ENCODE peak calls at places on chromosomes 12 and 14, in eight cellular contexts. Z is ovary, N is hepatocyte, F is BJ, Y is GM06990, C is stomach, T is mucosa of descending colon, K is pancreas. W is an unnamed sample. For H3K36me3, the result is how much of the 10 kb centered on the place peaks cover.

GRCh38 chr12:107317751-107318553 is 224.6 kb upstream of the CRY1 start:
- DNase-seq in K (peak), Z (no peak), F (peak), T (peak), Y (peak), N (peak), C (peak), W (peak)

GRCh38 chr12:53056901-53057300 is 7.0 kb downstream of the TNS2 start:
- DNase-seq in N (no peak), F (no peak), K (peak), Z (peak), Y (no peak), C (no peak), T (no peak), W (no peak)

GRCh38 chr14:52402812-52403526 is 88.9 kb downstream of the PTGER2 start:
- DNase-seq in C (no peak), Y (no peak), T (no peak), N (no peak), K (no peak), Z (no peak), F (no peak), W (no peak)

GRCh38 chr14:98186140-98186539 is 1085.9 kb downstream of the BCL11B start:
- DNase-seq in T (no peak), F (no peak), Y (no peak), K (no peak), N (no peak), Z (no peak), C (no peak), W (no peak)

GRCh38 chr14:64968167-64968566 is 4.0 kb downstream of the RAB15 start:
- DNase-seq in F (no peak), Z (no peak), C (no peak), T (no peak), N (no peak), Y (no peak), K (no peak), W (no peak)

GRCh38 chr12:4957781-4958180 is 48.1 kb downstream of the KCNA1 start:
- DNase-seq in N (no peak), K (no peak), F (no peak), Y (no peak), Z (no peak), C (no peak), T (no peak), W (no peak)

GRCh38 chr12:66288121-66288520 is 14.2 kb upstream of the HELB start:
- DNase-seq in F (no peak), C (no peak), T (no peak), Y (no peak), K (no peak), N (no peak), Z (no peak), W (no peak)

GRCh38 chr12:460301-461230 is 827 bp downstream of the B4GALNT3 start:
- DNase-seq in C (no peak), T (peak), Z (peak), N (peak), Y (peak), K (peak), F (no peak), W (no peak)

GRCh38 chr12:116975779-116976393 is 65.1 kb downstream of the FBXW8 start:
- DNase-seq in N (no peak), Z (no peak), C (no peak), K (no peak), Y (no peak), T (no peak), F (no peak), W (no peak)

GRCh38 chr14:62209287-62209899 is 447.2 kb downstream of the SNAPC1 start:
- DNase-seq in N (no peak), K (no peak), Y (no peak), F (peak), C (no peak), Z (no peak), T (no peak), W (no peak)

GRCh38 chr12:47121146-47121545 is 41.4 kb upstream of the AMIGO2 start:
- DNase-seq in T (no peak), C (no peak), N (no peak), K (no peak), Y (no peak), F (no peak), Z (no peak), W (no peak)

GRCh38 chr14:35940291-35940690 is 114.2 kb downstream of the BRMS1L start:
- DNase-seq in K (no peak), N (no peak), F (no peak), Z (no peak), T (no peak), C (no peak), Y (peak), W (no peak)

GRCh38 chr12:62933871-62934798 is 815 bp downstream of the PPM1H start:
- DNase-seq in K (peak), F (no peak), N (peak), T (peak), Y (peak), C (peak), Z (peak), W (peak)

GRCh38 chr14:35046751-35047536 is 872 bp downstream of the FAM177A1 start:
- DNase-seq in C (peak), Y (no peak), Z (no peak), F (no peak), T (peak), K (peak), N (peak), W (no peak)

GRCh38 chr14:75995372-75996041 is 9.9 kb downstream of the IFT43 start:
- DNase-seq in Z (peak), F (peak), Y (no peak), T (no peak), N (no peak), K (no peak), C (no peak), W (no peak)

GRCh38 chr14:85254718-85255117 is 275.2 kb upstream of the FLRT2 start:
- DNase-seq in K (no peak), T (no peak), N (no peak), F (no peak), C (no peak), Y (no peak), Z (no peak), W (no peak)

GRCh38 chr14:89641495-89642162 is 224.6 kb upstream of the FOXN3 start:
- DNase-seq in T (no peak), Y (peak), F (no peak), Z (no peak), C (no peak), N (peak), K (no peak), W (no peak)

GRCh38 chr14:89638888-89639287 is 221.9 kb upstream of the FOXN3 start:
- DNase-seq in F (no peak), Z (no peak), T (no peak), Y (no peak), K (no peak), N (no peak), C (no peak), W (no peak)

GRCh38 chr14:89639687-89640086 is 222.7 kb upstream of the FOXN3 start:
- DNase-seq in C (no peak), Y (no peak), K (no peak), N (no peak), F (no peak), T (no peak), Z (no peak), W (no peak)

GRCh38 chr14:89644641-89645040 is 227.6 kb upstream of the FOXN3 start:
- DNase-seq in Z (no peak), N (no peak), T (no peak), Y (no peak), C (no peak), F (no peak), K (no peak), W (no peak)

DNA sequence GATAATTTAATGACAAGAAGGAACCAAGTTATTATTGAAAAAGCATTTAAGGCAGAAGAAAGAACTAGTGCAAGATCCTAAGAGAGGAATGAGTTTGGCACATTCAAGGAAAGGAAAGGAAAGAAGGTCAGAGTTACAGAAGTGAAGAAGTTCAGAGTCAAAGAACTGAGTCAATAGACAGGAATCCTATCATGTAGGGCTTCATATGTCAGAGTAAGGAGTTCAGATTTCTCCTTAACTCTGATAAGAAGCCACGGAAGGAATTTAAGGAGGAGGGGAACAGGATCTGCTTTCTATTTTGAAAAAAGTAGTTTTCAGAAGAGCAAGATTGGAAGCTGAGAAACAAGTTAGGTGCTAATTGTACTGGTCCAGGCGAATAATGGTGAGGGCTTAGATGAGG is 223.1 kb upstream of the FOXN3 start:
- DNase-seq in K (no peak), Z (no peak), N (no peak), C (no peak), T (no peak), F (no peak), Y (no peak), W (no peak)
- H3K4me3 ChIP-seq in K (no peak), Z (no peak), N (no peak), C (no peak), T (no peak), F (no peak), Y (no peak), W (no peak)

GRCh38 chr14:103711516-103712431 is 3.5 kb downstream of the XRCC3 start:
- DNase-seq in N (no peak), T (peak), Z (peak), F (no peak), C (peak), Y (no peak), K (peak), W (no peak)
- H3K36me3 ChIP-seq in N (under half), T (under half), Z (under half), F (under half), C (under half), Y (under half), K (under half), W (under half)

GRCh38 chr12:69570000-69570516 is 15.2 kb upstream of the CCT2 start:
- DNase-seq in F (peak), N (no peak), Y (no peak), T (no peak), C (no peak), Z (no peak), K (no peak), W (no peak)

GRCh38 chr12:69563166-69563762 is 22.0 kb upstream of the CCT2 start:
- DNase-seq in Z (no peak), F (no peak), K (no peak), N (no peak), T (no peak), C (no peak), Y (no peak), W (no peak)

GRCh38 chr12:69570545-69571399 is 14.5 kb upstream of the CCT2 start:
- DNase-seq in F (no peak), K (peak), Z (no peak), Y (no peak), N (peak), C (peak), T (no peak), W (peak)

GRCh38 chr12:69569236-69569635 is 16.0 kb upstream of the CCT2 start:
- DNase-seq in Z (no peak), T (no peak), C (no peak), N (no peak), Y (no peak), F (peak), K (no peak), W (no peak)

DNA sequence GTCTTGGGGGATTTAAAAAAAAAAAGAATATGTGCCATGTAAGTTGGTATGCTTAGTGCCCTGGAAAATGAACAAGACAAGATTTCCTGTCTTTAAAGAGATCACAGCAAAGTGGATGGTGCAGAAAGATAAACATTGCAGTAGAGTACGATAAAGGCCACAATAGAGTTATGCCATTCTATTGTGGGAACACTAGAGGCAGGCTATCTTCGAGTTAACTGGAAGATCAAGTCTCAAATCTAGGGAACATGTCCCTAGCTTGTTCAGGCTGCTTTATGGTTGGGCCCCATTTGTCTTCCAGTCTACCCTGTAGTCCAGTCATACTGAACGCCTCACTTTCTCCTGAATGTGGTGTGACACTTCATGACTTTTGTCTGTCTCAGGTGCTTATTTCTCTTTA is 18.7 kb upstream of the CCT2 start:
- DNase-seq in N (no peak), Y (no peak), Z (no peak), T (no peak), F (no peak), C (no peak), K (no peak), W (no peak)
- TF ChIP-seq CTCF in N (no peak), Y (no peak), Z (no peak), T (no peak), F (no peak), C (no peak), K (no peak), W (no peak)

GRCh38 chr12:120242275-120242799 is 23.2 kb downstream of the PXN start:
- DNase-seq in Y (no peak), K (no peak), T (no peak), C (no peak), N (no peak), F (no peak), Z (no peak), W (no peak)
- H3K4me3 ChIP-seq in Y (no peak), K (no peak), T (no peak), C (no peak), N (no peak), F (no peak), Z (no peak), W (no peak)

GRCh38 chr14:81388236-81388801 is 11.8 kb downstream of the STON2 start:
- DNase-seq in T (no peak), F (no peak), Y (no peak), Z (no peak), K (no peak), C (no peak), N (no peak), W (no peak)

GRCh38 chr14:81384900-81385299 is 15.2 kb downstream of the STON2 start:
- DNase-seq in T (no peak), F (no peak), Y (no peak), N (no peak), K (no peak), Z (no peak), C (no peak), W (no peak)

GRCh38 chr14:81386379-81386778 is 13.7 kb downstream of the STON2 start:
- DNase-seq in T (no peak), K (no peak), N (no peak), C (no peak), F (no peak), Y (no peak), Z (no peak), W (no peak)

GRCh38 chr14:81382517-81383225 is 17.5 kb downstream of the STON2 start:
- DNase-seq in Y (no peak), C (no peak), N (no peak), T (no peak), Z (no peak), F (no peak), K (no peak), W (no peak)

GRCh38 chr14:81385824-81386223 is 14.3 kb downstream of the STON2 start:
- DNase-seq in K (no peak), N (no peak), T (no peak), Z (no peak), C (no peak), Y (no peak), F (no peak), W (no peak)
- H3K36me3 ChIP-seq in K (under half), N (under half), T (under half), Z (under half), C (under half), Y (under half), F (under half), W (under half)

GRCh38 chr12:48157016-48157888 is at the start of gene ASB8:
- DNase-seq in F (peak), C (peak), Z (peak), T (peak), Y (peak), K (peak), N (peak), W (peak)

GRCh38 chr12:48157889-48158370 is 615 bp upstream of the ASB8 start:
- DNase-seq in T (no peak), F (no peak), K (no peak), N (no peak), Z (no peak), C (no peak), Y (no peak), W (peak)

GRCh38 chr12:48163150-48163747 is 5.9 kb upstream of the ASB8 start:
- DNase-seq in K (no peak), Y (no peak), N (no peak), Z (no peak), T (no peak), C (no peak), F (no peak), W (no peak)

GRCh38 chr12:48160807-48161206 is 3.5 kb upstream of the ASB8 start:
- DNase-seq in F (no peak), Y (no peak), Z (no peak), C (no peak), T (no peak), K (no peak), N (no peak), W (no peak)

DNA sequence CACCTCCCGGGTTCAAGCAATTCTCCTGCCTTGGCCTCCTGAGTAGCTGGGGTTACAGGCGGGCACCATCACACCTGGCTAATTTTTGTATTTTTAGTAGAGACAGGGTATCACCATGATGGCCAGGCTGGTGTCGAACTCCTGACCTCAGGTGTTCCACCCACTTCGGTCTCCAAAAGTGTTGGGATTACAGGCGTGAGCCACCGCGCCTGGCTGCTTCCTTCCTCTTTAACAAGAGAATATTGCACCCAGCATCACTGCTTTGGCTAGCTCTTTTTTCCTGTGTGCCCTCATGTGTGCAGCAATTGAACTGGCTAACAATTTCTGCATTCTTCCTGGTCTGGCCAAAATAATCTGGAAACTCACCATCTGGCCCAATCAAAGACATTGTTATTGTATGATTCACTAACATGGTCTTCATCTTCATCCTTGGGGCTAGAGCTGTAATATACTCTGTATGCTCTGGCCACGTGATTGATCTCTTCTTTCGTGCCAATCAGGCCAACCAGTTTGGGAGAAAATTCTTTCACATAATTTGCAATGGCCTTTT is 2.7 kb upstream of the ASB8 start:
- DNase-seq in Z (no peak), F (no peak), Y (no peak), T (no peak), C (no peak), K (no peak), N (no peak), W (no peak)
- TF ChIP-seq CTCF in Z (no peak), F (no peak), Y (no peak), T (no peak), C (no peak), K (no peak), N (no peak), W (no peak)